ENCODE peak calls at places on chromosomes 6 and 20, in eight cellular contexts. D is HepG2, E is K562, A is HCT116, P is GM12878, J is upper lobe of left lung, G is Panc1, B is GM23338. O is an unnamed sample.

GRCh38 chr20:48339986-48340884 is 487.6 kb downstream of the PREX1 start:
- ATAC-seq in D (peak), E (no peak), A (no peak), P (peak), J (peak), G (peak), B (no peak), O (no peak)

GRCh38 chr6:251920-252319 is 40.4 kb upstream of the DUSP22 start:
- ATAC-seq in D (no peak), E (no peak), A (no peak), P (peak), J (no peak), G (no peak), B (no peak), O (no peak)

GRCh38 chr20:32547753-32548034 is 37.4 kb downstream of the NOL4L start:
- ATAC-seq in D (no peak), E (no peak), A (no peak), P (no peak), J (no peak), G (no peak), B (no peak), O (no peak)

GRCh38 chr20:10466325-10466724 is 31.2 kb downstream of the SLX4IP start:
- ATAC-seq in D (no peak), E (no peak), A (no peak), P (no peak), J (no peak), G (no peak), B (peak), O (no peak)

GRCh38 chr20:10034717-10035571 is at the start of gene ANKEF1:
- ATAC-seq in D (peak), E (peak), A (peak), P (peak), J (peak), G (peak), B (peak), O (peak)

GRCh38 chr6:113482771-113483170 is 374.4 kb upstream of the MARCKS start:
- ATAC-seq in D (no peak), E (no peak), A (no peak), P (peak), J (no peak), G (no peak), B (no peak), O (no peak)

GRCh38 chr20:18005990-18006364 is 37.2 kb downstream of the MGME1 start:
- ATAC-seq in D (peak), E (no peak), A (no peak), P (no peak), J (peak), G (no peak), B (peak), O (peak)

GRCh38 chr6:169167581-169168301 is 85.9 kb downstream of the THBS2 start:
- ATAC-seq in D (no peak), E (no peak), A (peak), P (no peak), J (no peak), G (peak), B (no peak), O (no peak)

GRCh38 chr20:20276806-20277530 is 90.9 kb upstream of the INSM1 start:
- ATAC-seq in D (no peak), E (no peak), A (no peak), P (no peak), J (no peak), G (no peak), B (peak), O (no peak)

GRCh38 chr20:1619861-1620444 is at the start of gene SIRPB1:
- ATAC-seq in D (no peak), E (no peak), A (no peak), P (peak), J (peak), G (no peak), B (no peak), O (no peak)

GRCh38 chr6:99232003-99232402 is 117.5 kb downstream of the FAXC start:
- ATAC-seq in D (no peak), E (no peak), A (no peak), P (no peak), J (no peak), G (no peak), B (no peak), O (no peak)

GRCh38 chr20:57237006-57237953 is 29.2 kb downstream of the BMP7 start:
- ATAC-seq in D (no peak), E (no peak), A (no peak), P (no peak), J (no peak), G (no peak), B (no peak), O (no peak)

GRCh38 chr20:13458860-13459451 is 179.8 kb downstream of the TASP1 start:
- ATAC-seq in D (peak), E (peak), A (peak), P (peak), J (no peak), G (peak), B (peak), O (no peak)

GRCh38 chr6:31042801-31043200 is 32.5 kb downstream of the MUC22 start:
- ATAC-seq in D (peak), E (peak), A (peak), P (peak), J (no peak), G (peak), B (peak), O (peak)

GRCh38 chr20:32681175-32682084 is 7.7 kb upstream of the C20orf203 start:
- ATAC-seq in D (peak), E (peak), A (peak), P (peak), J (peak), G (peak), B (peak), O (no peak)

GRCh38 chr6:89859744-89860143 is 30.1 kb downstream of the CASP8AP2 start:
- ATAC-seq in D (no peak), E (no peak), A (no peak), P (peak), J (no peak), G (no peak), B (no peak), O (no peak)

GRCh38 chr6:30749554-30750378 is 5.4 kb upstream of the IER3 start:
- ATAC-seq in D (peak), E (no peak), A (peak), P (no peak), J (no peak), G (peak), B (no peak), O (no peak)

GRCh38 chr6:125140808-125141207 is 12.8 kb upstream of the TPD52L1 start:
- ATAC-seq in D (no peak), E (no peak), A (no peak), P (no peak), J (no peak), G (no peak), B (no peak), O (no peak)

GRCh38 chr20:63942250-63943006 is 13.8 kb downstream of the UCKL1 start:
- ATAC-seq in D (no peak), E (peak), A (peak), P (no peak), J (no peak), G (peak), B (peak), O (peak)

GRCh38 chr6:129575378-129576118 is 134.4 kb downstream of the ARHGAP18 start:
- ATAC-seq in D (peak), E (peak), A (peak), P (no peak), J (peak), G (peak), B (peak), O (peak)

GRCh38 chr6:34132082-34132357 is 13.9 kb downstream of the GRM4 start:
- ATAC-seq in D (no peak), E (no peak), A (no peak), P (no peak), J (no peak), G (no peak), B (peak), O (no peak)

GRCh38 chr6:112081569-112081968 is 5.7 kb downstream of the TUBE1 start:
- ATAC-seq in D (no peak), E (no peak), A (no peak), P (no peak), J (no peak), G (no peak), B (no peak), O (no peak)

GRCh38 chr6:26502169-26502568 is 2.1 kb downstream of the BTN1A1 start:
- ATAC-seq in D (peak), E (peak), A (no peak), P (peak), J (no peak), G (peak), B (no peak), O (no peak)

GRCh38 chr6:134870677-134871498 is 79.0 kb downstream of the ALDH8A1 start:
- ATAC-seq in D (no peak), E (no peak), A (no peak), P (peak), J (no peak), G (no peak), B (peak), O (no peak)

GRCh38 chr6:90370493-90370959 is 73.9 kb upstream of the BACH2 start:
- ATAC-seq in D (no peak), E (peak), A (no peak), P (no peak), J (no peak), G (no peak), B (no peak), O (no peak)

GRCh38 chr6:15901141-15902115 is 227.5 kb upstream of the MYLIP start:
- ATAC-seq in D (peak), E (peak), A (peak), P (peak), J (no peak), G (no peak), B (peak), O (no peak)

GRCh38 chr20:36367907-36368306 is 61.8 kb downstream of the DLGAP4 start:
- ATAC-seq in D (no peak), E (no peak), A (no peak), P (no peak), J (no peak), G (no peak), B (peak), O (no peak)

GRCh38 chr6:144909753-144910280 is 624.7 kb downstream of the UTRN start:
- ATAC-seq in D (no peak), E (no peak), A (peak), P (no peak), J (no peak), G (no peak), B (no peak), O (no peak)

DNA sequence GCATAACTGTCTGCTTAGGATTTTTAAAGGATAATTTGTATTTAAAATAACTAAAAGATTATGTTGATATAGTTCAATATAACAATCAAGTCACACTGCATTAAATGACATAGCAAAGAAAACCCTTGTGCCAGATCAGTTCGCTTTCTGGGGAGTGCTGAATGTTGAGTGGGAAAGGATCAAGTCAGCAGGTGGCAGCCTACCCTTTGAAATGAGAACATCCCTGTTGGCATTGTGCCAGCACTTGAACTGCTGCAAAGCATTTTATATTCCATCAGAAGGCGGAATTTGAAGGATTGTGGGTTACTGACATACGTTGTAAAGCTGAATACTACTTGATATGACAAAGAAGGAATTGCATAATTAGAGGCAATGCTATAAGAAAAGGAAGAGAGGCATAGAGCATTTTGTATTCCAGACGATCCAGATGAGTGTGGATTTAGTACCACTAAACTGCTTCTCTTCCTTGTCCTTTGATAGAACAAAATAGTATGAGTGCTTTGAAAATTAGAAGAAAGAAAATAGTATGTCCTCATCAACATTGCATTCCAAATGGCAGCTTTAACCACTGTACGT is 26.6 kb downstream of the BCKDHB start:
- ATAC-seq in D (no peak), E (peak), A (peak), P (no peak), J (no peak), G (no peak), B (peak), O (no peak)
- TF ChIP-seq POLR2AphosphoS5 in D (no peak), E (no peak), A (peak), P (no peak), J (peak), G (no peak), B (no peak), O (peak)

DNA sequence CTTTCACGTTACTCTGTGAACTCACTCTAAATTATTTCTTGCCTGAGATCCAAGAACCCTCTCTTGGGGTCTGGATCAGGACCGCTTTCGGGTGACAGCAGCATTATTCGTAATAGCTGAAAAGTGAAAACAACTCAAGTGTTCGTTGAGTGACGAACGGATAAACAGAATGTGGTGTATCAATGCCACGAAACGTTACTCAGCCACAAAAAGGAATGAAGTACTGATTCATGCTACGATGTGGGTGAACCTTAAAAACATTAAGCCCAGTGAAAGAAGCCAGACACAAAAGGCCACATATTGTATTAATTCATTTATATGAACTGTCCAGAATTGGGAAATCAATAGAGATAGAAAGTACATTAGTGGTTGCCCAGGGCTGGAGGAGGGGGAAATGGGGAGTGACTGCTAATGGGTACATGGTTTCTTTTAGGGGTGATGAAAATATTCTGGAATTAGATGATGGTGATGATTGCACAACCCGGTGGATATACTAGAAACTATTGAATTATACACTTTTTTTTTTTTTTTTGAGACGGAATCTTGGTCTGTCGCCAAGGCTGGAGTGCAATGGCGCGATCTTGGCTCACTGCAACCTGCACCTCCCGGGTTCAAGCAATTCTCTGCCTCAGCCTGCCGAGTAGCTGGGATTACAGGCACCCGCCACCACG is 8.4 kb downstream of the PTGIS start:
- ATAC-seq in D (no peak), E (no peak), A (no peak), P (no peak), J (no peak), G (no peak), B (no peak), O (peak)
- TF ChIP-seq POLR2AphosphoS5 in D (no peak), E (no peak), A (no peak), P (no peak), J (no peak), G (no peak), B (no peak), O (peak)

GRCh38 chr6:149060985-149061760 is 256.3 kb upstream of the TAB2 start:
- ATAC-seq in D (peak), E (no peak), A (no peak), P (no peak), J (no peak), G (peak), B (no peak), O (no peak)

GRCh38 chr6:149061933-149062332 is 255.6 kb upstream of the TAB2 start:
- ATAC-seq in D (no peak), E (no peak), A (no peak), P (no peak), J (no peak), G (no peak), B (no peak), O (no peak)

GRCh38 chr6:149057464-149057840 is 260.1 kb upstream of the TAB2 start:
- ATAC-seq in D (no peak), E (no peak), A (no peak), P (no peak), J (no peak), G (no peak), B (no peak), O (no peak)

GRCh38 chr6:149060300-149060984 is 257.1 kb upstream of the TAB2 start:
- ATAC-seq in D (peak), E (peak), A (no peak), P (peak), J (peak), G (peak), B (peak), O (no peak)

GRCh38 chr6:149059557-149059956 is 258.0 kb upstream of the TAB2 start:
- ATAC-seq in D (no peak), E (no peak), A (no peak), P (no peak), J (no peak), G (no peak), B (peak), O (no peak)
- TF ChIP-seq POLR2AphosphoS5 in D (no peak), E (no peak), A (no peak), P (no peak), J (no peak), G (no peak), B (no peak), O (no peak)

GRCh38 chr20:43513298-43514061 is 6.0 kb downstream of the L3MBTL1 start:
- ATAC-seq in D (peak), E (no peak), A (peak), P (peak), J (no peak), G (peak), B (no peak), O (no peak)
- TF ChIP-seq POLR2AphosphoS5 in D (peak), E (no peak), A (peak), P (no peak), J (no peak), G (no peak), B (peak), O (no peak)

GRCh38 chr20:21583486-21584168 is 69.8 kb upstream of the NKX2-2 start:
- ATAC-seq in D (no peak), E (no peak), A (no peak), P (no peak), J (no peak), G (no peak), B (no peak), O (no peak)

DNA sequence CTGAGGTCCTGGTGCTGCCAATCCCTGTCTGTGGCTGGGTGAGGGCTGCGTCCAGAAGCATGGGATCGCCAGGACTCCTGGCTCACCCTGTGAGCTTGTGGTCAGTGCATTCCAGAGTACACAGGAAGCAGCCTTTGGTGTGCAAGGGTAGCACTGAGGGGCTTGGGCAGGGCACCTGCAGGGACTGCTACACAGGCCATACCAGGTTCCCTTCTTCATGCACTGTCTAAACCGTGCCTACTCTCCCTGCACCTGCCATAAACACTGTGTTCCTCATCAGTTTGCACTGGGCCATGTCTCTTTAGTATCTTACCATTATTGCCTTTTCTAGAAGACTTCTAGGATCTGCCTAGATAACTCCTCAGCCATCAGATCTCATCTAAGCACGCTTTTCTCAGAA is 72.8 kb upstream of the NKX2-2 start:
- ATAC-seq in D (no peak), E (no peak), A (no peak), P (no peak), J (no peak), G (no peak), B (no peak), O (no peak)
- TF ChIP-seq POLR2AphosphoS5 in D (no peak), E (no peak), A (no peak), P (no peak), J (no peak), G (no peak), B (no peak), O (no peak)

GRCh38 chr6:45827952-45828530 is 187.6 kb downstream of the CLIC5 start:
- ATAC-seq in D (no peak), E (no peak), A (no peak), P (no peak), J (no peak), G (no peak), B (no peak), O (no peak)

GRCh38 chr6:45822269-45822812 is 193.3 kb downstream of the CLIC5 start:
- ATAC-seq in D (no peak), E (no peak), A (no peak), P (no peak), J (no peak), G (no peak), B (no peak), O (no peak)

GRCh38 chr6:45818655-45819054 is 197.0 kb downstream of the CLIC5 start:
- ATAC-seq in D (no peak), E (no peak), A (no peak), P (no peak), J (no peak), G (no peak), B (no peak), O (no peak)

GRCh38 chr6:45822864-45823263 is 192.8 kb downstream of the CLIC5 start:
- ATAC-seq in D (no peak), E (no peak), A (no peak), P (no peak), J (no peak), G (no peak), B (no peak), O (no peak)
- TF ChIP-seq POLR2AphosphoS5 in D (no peak), E (no peak), A (no peak), P (no peak), J (no peak), G (no peak), B (no peak), O (no peak)

DNA sequence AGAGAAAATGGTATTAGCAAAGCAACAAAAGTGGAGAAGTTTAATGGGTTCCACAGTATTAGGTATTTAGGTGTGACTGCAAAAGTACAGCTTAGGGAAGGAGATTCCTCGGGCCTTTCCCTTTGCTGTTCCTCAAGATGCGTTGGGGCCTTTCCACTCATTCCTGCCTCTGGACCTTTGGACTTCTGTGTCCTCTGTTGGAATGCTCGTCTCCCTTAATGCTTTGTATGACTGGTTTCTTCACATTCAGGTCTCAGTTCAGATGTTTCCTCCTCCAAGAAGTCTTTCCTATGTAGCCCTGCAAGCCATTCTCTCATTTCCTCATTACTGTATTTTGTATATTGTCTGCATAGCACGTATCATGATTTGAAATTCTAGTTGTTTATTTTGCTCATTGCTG is 39.6 kb downstream of the CTNNBL1 start:
- ATAC-seq in D (no peak), E (no peak), A (no peak), P (no peak), J (no peak), G (no peak), B (no peak), O (no peak)
- TF ChIP-seq POLR2AphosphoS5 in D (no peak), E (no peak), A (no peak), P (no peak), J (no peak), G (no peak), B (no peak), O (no peak)